ENCODE peak calls at places on chromosomes 2 and 18, in five cellular contexts. X is adrenal gland, H is heart left ventricle, N is prostate gland, S is tibial artery. Q is an unnamed sample.

GRCh38 chr2:169676850-169677249 is 17.4 kb downstream of the CFAP210 start:
- DNase-seq in N (no peak), H (no peak), X (no peak), S (no peak), Q (no peak)

GRCh38 chr18:58288922-58289797 is 245.1 kb downstream of the NEDD4L start:
- DNase-seq in X (no peak), S (no peak), H (no peak), N (no peak), Q (peak; percentile 69)

GRCh38 chr2:238462782-238463396 is 36.2 kb downstream of the ASB1 start:
- DNase-seq in N (no peak), S (no peak), H (no peak), X (no peak), Q (peak; percentile 8)

GRCh38 chr18:27005589-27005988 is 140.1 kb upstream of the AQP4 start:
- DNase-seq in S (no peak), X (no peak), H (no peak), N (no peak), Q (no peak)

GRCh38 chr18:23733895-23734294 is 44.6 kb downstream of the LAMA3 start:
- DNase-seq in N (no peak), S (no peak), X (no peak), H (no peak), Q (no peak)

GRCh38 chr2:28521663-28522062 is 25.8 kb downstream of the PLB1 start:
- DNase-seq in H (no peak), N (no peak), X (no peak), S (no peak), Q (no peak)

GRCh38 chr2:231648579-231649174 is 56.0 kb downstream of the TEX44 start:
- DNase-seq in X (peak; percentile 67), S (peak; percentile 63), N (peak; percentile 61), H (peak; percentile 74), Q (no peak)

GRCh38 chr2:62382757-62383156 is 123.2 kb downstream of the TMEM17 start:
- DNase-seq in X (no peak), S (no peak), N (no peak), H (no peak), Q (no peak)

GRCh38 chr18:71223487-71223886 is 934.6 kb downstream of the SOCS6 start:
- DNase-seq in H (no peak), S (no peak), N (no peak), X (no peak), Q (no peak)

GRCh38 chr2:33265584-33266338 is 210.7 kb upstream of the RASGRP3 start:
- DNase-seq in S (no peak), H (no peak), X (no peak), N (no peak), Q (no peak)

GRCh38 chr2:142716463-142717242 is 160.8 kb upstream of the KYNU start:
- DNase-seq in S (peak; percentile 22), X (no peak), H (peak; percentile 60), N (no peak), Q (peak; percentile 20)

GRCh38 chr2:226121339-226121738 is 678.3 kb downstream of the IRS1 start:
- DNase-seq in X (no peak), N (no peak), H (no peak), S (no peak), Q (peak; percentile 50)

GRCh38 chr2:152647417-152648010 is 69.7 kb downstream of the PRPF40A start:
- DNase-seq in S (peak; percentile 38), X (peak; percentile 88), H (peak; percentile 68), N (peak; percentile 77), Q (peak; percentile 10)

GRCh38 chr2:175729049-175729706 is 272.9 kb downstream of the LNPK start:
- DNase-seq in S (no peak), X (no peak), H (no peak), N (no peak), Q (no peak)

GRCh38 chr2:16745466-16745865 is 79.8 kb upstream of the CYRIA start:
- DNase-seq in H (no peak), S (no peak), N (no peak), X (no peak), Q (no peak)

GRCh38 chr2:143344780-143345179 is 215.6 kb downstream of the ARHGAP15 start:
- DNase-seq in N (no peak), H (no peak), X (no peak), S (no peak), Q (no peak)

GRCh38 chr2:120847700-120848321 is 112.1 kb downstream of the GLI2 start:
- DNase-seq in X (peak; percentile 44), S (no peak), N (peak; percentile 30), H (no peak), Q (no peak)

GRCh38 chr2:240916571-240917008 is 10.5 kb downstream of the CROCC2 start:
- DNase-seq in H (peak; percentile 87), S (peak; percentile 83), X (peak; percentile 31), N (no peak), Q (peak; percentile 19)

GRCh38 chr2:65813772-65814171 is 381.4 kb upstream of the SPRED2 start:
- DNase-seq in S (no peak), N (no peak), X (no peak), H (no peak), Q (no peak)

GRCh38 chr2:8821276-8822217 is 15.9 kb downstream of the KIDINS220 start:
- DNase-seq in X (peak; percentile 75), S (peak; percentile 81), H (peak; percentile 63), N (peak; percentile 40), Q (no peak)

DNA sequence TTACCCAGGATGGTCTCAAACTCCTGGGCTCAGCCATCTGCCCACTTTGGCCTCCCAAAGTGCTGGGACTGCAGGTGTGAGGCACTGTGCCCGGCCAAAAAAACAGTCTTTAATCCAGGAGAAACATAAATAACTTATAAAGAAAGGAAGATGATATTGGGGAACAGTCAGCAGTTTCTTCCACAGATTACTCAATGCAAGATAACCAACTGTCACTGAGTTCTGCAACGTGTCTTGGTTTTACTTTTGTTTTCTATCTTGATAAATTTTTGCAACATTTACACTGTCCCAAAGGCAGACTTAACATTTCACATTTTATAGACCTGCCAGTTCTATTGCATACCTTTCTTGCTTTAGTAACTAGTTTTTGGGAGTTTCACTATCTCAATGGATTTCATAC is 71.1 kb downstream of the ANKRD44 start:
- DNase-seq in N (no peak), X (no peak), H (no peak), S (no peak), Q (no peak)
- H3K4me3 ChIP-seq in N (no peak overlapping the region), X (no peak overlapping the region), H (no peak overlapping the region), S (no peak overlapping the region), Q (no peak overlapping the region)

DNA sequence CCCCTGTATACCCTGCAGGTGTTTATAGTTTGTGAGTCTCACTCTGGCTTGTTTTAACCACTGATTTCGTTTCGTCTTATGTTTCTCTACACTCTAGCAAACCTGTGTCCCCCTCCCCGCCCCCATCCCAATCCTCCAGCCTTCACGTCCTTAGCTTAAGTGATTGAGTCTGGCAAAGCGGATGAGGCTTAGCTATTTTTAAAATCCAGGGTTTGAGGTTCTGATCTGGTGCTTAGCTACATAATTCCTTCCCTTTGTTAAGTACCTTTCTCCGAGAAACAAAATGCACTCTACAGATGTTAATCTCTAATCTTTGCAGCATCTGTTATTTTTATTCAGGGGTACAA is 7.8 kb downstream of the AGAP1 start:
- DNase-seq in N (no peak), H (no peak), S (no peak), X (no peak), Q (peak; percentile 58)
- H3K4me3 ChIP-seq in N (no peak overlapping the region), H (no peak overlapping the region), S (no peak overlapping the region), X (no peak overlapping the region), Q (peak overlapping the region; percentile 38)

GRCh38 chr2:233456111-233456510 is 101.8 kb downstream of the DGKD start:
- DNase-seq in S (no peak), X (no peak), N (no peak), H (peak; percentile 13), Q (no peak)
- H3K4me3 ChIP-seq in S (no peak overlapping the region), X (no peak overlapping the region), N (no peak overlapping the region), H (no peak overlapping the region), Q (no peak overlapping the region)

GRCh38 chr2:48883661-48884060 is 128.1 kb upstream of the LHCGR start:
- DNase-seq in X (no peak), N (no peak), H (no peak), S (no peak), Q (peak; percentile 2)
- H3K4me3 ChIP-seq in X (no peak overlapping the region), N (no peak overlapping the region), H (no peak overlapping the region), S (no peak overlapping the region), Q (no peak overlapping the region)